ENCODE peak calls at places on chromosomes 2 and 18, in five cellular contexts. X, R, V, N and Z are unnamed samples.

GRCh38 chr2:57330447-57330846 is 716.2 kb upstream of the VRK2 start:
- DNase-seq in X (peak), V (no peak), R (no peak), N (no peak), Z (no peak)

GRCh38 chr2:176147215-176147789 is 4.0 kb upstream of the HOXD4 start:
- DNase-seq in R (no peak), N (no peak), X (no peak), V (no peak), Z (no peak)

GRCh38 chr2:209476367-209477191 is 52.7 kb downstream of the MAP2 start:
- DNase-seq in R (peak), N (no peak), V (no peak), X (no peak), Z (no peak)

GRCh38 chr2:186327251-186327868 is 158.7 kb upstream of the ZC3H15 start:
- DNase-seq in R (no peak), V (no peak), X (no peak), N (no peak), Z (no peak)

GRCh38 chr18:31512203-31512764 is 14.3 kb downstream of the DSG2 start:
- DNase-seq in X (peak), R (peak), N (no peak), V (no peak), Z (no peak)

GRCh38 chr2:238979636-238980035 is 131.8 kb downstream of the TWIST2 start:
- DNase-seq in X (no peak), V (no peak), N (no peak), R (peak), Z (no peak)

GRCh38 chr2:130883520-130883919 is 46.8 kb downstream of the ARHGEF4 start:
- DNase-seq in X (no peak), N (no peak), V (no peak), R (no peak), Z (no peak)

GRCh38 chr18:25672490-25672889 is 320.5 kb upstream of the ZNF521 start:
- DNase-seq in N (no peak), X (peak), R (no peak), V (peak), Z (no peak)

GRCh38 chr2:12769492-12770105 is 52.9 kb downstream of the TRIB2 start:
- DNase-seq in R (peak), N (no peak), X (no peak), V (no peak), Z (no peak)

GRCh38 chr18:56637897-56638231 is 528 bp downstream of the TXNL1 start:
- DNase-seq in N (peak), V (no peak), R (no peak), X (peak), Z (no peak)

GRCh38 chr2:241339839-241340471 is 16.1 kb upstream of the FARP2 start:
- DNase-seq in N (no peak), X (no peak), R (peak), V (no peak), Z (no peak)

GRCh38 chr18:32669549-32670165 is 103.2 kb downstream of the KLHL14 start:
- DNase-seq in X (peak), N (no peak), V (peak), R (no peak), Z (no peak)

GRCh38 chr2:107402330-107402729 is 424.4 kb upstream of the RGPD4 start:
- DNase-seq in R (no peak), X (no peak), N (no peak), V (no peak), Z (no peak)

GRCh38 chr2:172813314-172813888 is 77.8 kb downstream of the RAPGEF4 start:
- DNase-seq in X (peak), V (no peak), R (peak), N (no peak), Z (no peak)

GRCh38 chr2:169670215-169670651 is 24.0 kb downstream of the CFAP210 start:
- DNase-seq in V (no peak), N (no peak), X (no peak), R (peak), Z (no peak)

GRCh38 chr2:20583425-20583881 is 67.4 kb downstream of the HS1BP3 start:
- DNase-seq in N (no peak), X (no peak), V (no peak), R (no peak), Z (no peak)

GRCh38 chr2:203330434-203330833 is 2.2 kb downstream of the ABI2 start:
- DNase-seq in V (no peak), X (peak), N (no peak), R (peak), Z (no peak)

GRCh38 chr2:237669129-237669627 is 41.8 kb downstream of the LRRFIP1 start:
- DNase-seq in R (no peak), N (no peak), X (no peak), V (no peak), Z (no peak)

GRCh38 chr2:174681983-174682577 is 82.2 kb downstream of the CHRNA1 start:
- DNase-seq in N (peak), X (no peak), R (peak), V (peak), Z (peak)

GRCh38 chr18:7760967-7761946 is 194.1 kb downstream of the PTPRM start:
- DNase-seq in N (no peak), R (no peak), X (no peak), V (no peak), Z (no peak)

GRCh38 chr2:133097666-133098065 is 427.7 kb upstream of the LYPD1 start:
- DNase-seq in V (no peak), N (no peak), X (no peak), R (no peak), Z (no peak)

GRCh38 chr2:64697286-64698023 is 43.7 kb upstream of the SERTAD2 start:
- DNase-seq in X (no peak), N (no peak), V (no peak), R (peak), Z (no peak)

GRCh38 chr2:190996338-190996946 is 17.5 kb downstream of the STAT1 start:
- DNase-seq in X (peak), R (peak), N (no peak), V (peak), Z (peak)

GRCh38 chr2:35891936-35892335 is 463.6 kb upstream of the CRIM1 start:
- DNase-seq in V (no peak), N (no peak), R (no peak), X (no peak), Z (no peak)

DNA sequence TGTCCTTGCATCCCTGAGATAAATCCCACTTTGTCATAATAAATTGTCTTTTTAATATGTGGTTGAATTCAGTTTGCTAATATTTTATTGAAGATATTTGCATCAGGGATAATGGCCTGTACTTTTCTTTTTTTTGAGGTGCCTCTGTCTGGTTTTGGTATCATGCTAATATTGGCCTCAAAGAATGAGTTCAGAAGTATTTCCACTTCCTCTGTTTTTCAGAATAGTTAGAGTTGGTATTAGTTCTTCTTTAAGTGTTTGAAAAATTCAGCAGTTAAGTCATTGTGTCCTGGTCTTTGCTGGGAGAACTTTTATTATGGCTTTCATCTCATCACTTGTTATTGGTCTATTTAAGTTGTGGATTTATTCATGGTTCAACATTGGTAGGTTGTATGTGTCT is 464.1 kb upstream of the CRIM1 start:
- DNase-seq in R (no peak), X (no peak), V (no peak), N (no peak), Z (no peak)
- H3K4me3 ChIP-seq in R (no peak), X (no peak), V (no peak), N (no peak), Z (no peak)

GRCh38 chr2:69616755-69617154 is 26.8 kb downstream of the AAK1 start:
- DNase-seq in V (no peak), N (peak), X (no peak), R (no peak), Z (no peak)
- H3K4me3 ChIP-seq in V (no peak), N (no peak), X (no peak), R (no peak), Z (no peak)

GRCh38 chr2:38260469-38260868 is 116.6 kb downstream of the ATL2 start:
- DNase-seq in V (no peak), R (no peak), X (no peak), N (no peak), Z (no peak)
- H3K4me3 ChIP-seq in V (no peak), R (no peak), X (no peak), N (no peak), Z (no peak)

DNA sequence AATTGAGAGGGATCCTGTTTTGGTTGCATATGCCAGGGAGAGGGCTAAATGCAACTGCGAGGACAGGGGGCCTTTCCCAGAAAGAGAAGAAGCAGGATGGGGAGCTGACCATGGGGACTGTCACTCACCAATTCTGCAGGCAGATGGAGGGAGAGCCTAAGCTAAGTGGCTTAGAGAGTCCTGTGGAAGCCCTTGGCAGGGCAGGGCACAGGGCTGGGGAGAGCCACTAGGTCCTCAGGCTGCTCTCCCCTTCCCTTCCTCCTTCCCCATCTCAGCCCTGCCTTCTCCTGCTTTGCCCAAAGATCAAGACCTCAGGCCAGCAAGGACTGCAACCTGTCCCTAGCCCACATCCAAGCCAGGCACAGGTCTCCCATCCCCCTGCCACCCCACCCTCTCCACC is 24.4 kb upstream of the CATIP start:
- DNase-seq in R (no peak), N (no peak), X (no peak), V (peak), Z (no peak)
- H3K4me3 ChIP-seq in R (no peak), N (no peak), X (no peak), V (no peak), Z (no peak)

GRCh38 chr18:12862467-12862866 is 21.6 kb downstream of the PTPN2 start:
- DNase-seq in R (no peak), X (peak), V (peak), N (no peak), Z (no peak)
- H3K4me3 ChIP-seq in R (no peak), X (no peak), V (no peak), N (no peak), Z (no peak)

DNA sequence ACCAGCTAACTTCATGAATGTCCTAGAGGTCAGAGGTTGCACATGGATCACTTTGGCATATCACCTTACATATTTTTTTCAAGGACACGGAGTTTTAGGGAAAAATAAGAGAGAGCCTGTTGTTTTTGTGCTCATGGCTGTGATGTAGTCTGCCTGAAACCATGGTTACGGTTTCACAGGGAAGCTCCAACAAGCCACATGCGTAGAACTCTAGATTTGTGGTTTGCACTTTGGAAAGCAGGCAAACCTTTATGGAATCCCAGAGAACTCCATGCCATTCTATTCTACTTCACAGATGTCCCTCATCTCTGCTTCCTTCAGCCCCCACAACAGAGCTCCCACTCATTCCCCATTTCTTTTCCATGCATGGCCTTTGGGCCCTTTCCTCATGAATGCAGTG is 2.1 kb downstream of the PRKCE start:
- DNase-seq in X (no peak), R (no peak), N (no peak), V (no peak), Z (no peak)
- H3K4me3 ChIP-seq in X (no peak), R (peak), N (no peak), V (no peak), Z (no peak)

GRCh38 chr2:71897836-71898235 is 249.8 kb downstream of the CYP26B1 start:
- DNase-seq in N (no peak), X (no peak), R (no peak), V (peak), Z (no peak)

GRCh38 chr2:71898851-71899681 is 248.6 kb downstream of the CYP26B1 start:
- DNase-seq in R (no peak), V (peak), N (no peak), X (no peak), Z (no peak)

GRCh38 chr2:71896385-71897144 is 251.1 kb downstream of the CYP26B1 start:
- DNase-seq in R (no peak), X (no peak), N (no peak), V (peak), Z (no peak)

GRCh38 chr2:71897145-71897495 is 250.5 kb downstream of the CYP26B1 start:
- DNase-seq in V (peak), X (no peak), R (no peak), N (no peak), Z (no peak)

DNA sequence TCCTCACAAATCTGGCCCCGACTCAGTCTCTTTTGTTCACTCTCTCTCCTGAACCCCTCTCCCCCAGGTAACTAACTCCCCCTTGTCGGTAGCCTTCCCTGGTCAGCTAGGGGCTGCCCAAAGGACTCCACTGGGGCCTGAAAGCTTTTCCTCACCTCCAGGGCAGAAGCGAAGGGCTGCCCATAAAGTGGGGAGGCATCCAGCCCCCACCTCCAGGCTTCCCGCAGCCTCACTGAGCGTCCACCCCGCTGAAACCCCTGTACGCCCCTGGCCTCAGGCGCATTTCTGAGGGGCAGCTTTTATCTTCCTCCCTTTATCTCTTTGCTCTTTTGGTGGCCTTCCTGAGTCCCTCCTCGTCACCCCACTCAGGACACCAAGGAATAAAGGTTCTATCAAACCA is 249.3 kb downstream of the CYP26B1 start:
- DNase-seq in R (no peak), N (no peak), X (no peak), V (peak), Z (no peak)
- H3K4me3 ChIP-seq in R (no peak), N (no peak), X (no peak), V (no peak), Z (no peak)

GRCh38 chr18:12423393-12423792 is 15.7 kb downstream of the PRELID3A start:
- DNase-seq in V (no peak), N (no peak), R (no peak), X (no peak), Z (no peak)

GRCh38 chr18:12422936-12423335 is 15.2 kb downstream of the PRELID3A start:
- DNase-seq in R (no peak), X (peak), V (peak), N (no peak), Z (no peak)

GRCh38 chr18:12423820-12424219 is 16.1 kb downstream of the PRELID3A start:
- DNase-seq in X (no peak), N (no peak), R (no peak), V (no peak), Z (no peak)

GRCh38 chr18:12421732-12422131 is 14.0 kb downstream of the PRELID3A start:
- DNase-seq in R (no peak), V (peak), N (no peak), X (peak), Z (no peak)

DNA sequence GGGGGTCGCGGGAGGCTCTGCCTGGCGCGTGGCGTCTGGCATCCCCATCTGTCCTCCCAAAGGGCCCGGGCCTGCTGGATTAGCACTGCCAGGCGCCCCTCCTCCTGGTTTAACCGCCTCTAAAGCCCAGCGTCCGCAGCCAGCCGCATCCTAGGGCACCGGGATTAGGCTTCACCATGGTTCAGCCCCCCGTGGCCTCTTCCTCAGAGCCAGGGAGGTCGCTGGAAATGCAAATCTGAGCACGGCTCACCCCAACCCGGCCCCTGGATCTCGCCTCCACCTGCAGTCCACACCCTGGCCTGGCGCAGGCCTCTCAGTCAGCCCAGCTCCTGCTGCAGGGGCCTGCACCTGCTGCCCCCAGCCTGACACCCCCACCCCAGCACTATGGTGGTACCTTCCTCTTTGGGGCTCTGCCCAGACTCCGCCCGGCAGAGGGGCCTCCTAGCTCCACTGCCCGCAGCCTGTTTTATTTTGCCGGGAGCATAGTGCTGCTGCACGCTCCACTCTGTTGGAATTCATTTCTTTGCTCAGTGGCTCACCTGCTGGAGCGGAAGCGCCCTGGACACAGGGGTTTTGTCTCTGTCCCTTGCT is 13.2 kb downstream of the PRELID3A start:
- DNase-seq in N (no peak), X (peak), R (no peak), V (peak), Z (no peak)
- H3K4me3 ChIP-seq in N (no peak), X (no peak), R (peak), V (peak), Z (no peak)

DNA sequence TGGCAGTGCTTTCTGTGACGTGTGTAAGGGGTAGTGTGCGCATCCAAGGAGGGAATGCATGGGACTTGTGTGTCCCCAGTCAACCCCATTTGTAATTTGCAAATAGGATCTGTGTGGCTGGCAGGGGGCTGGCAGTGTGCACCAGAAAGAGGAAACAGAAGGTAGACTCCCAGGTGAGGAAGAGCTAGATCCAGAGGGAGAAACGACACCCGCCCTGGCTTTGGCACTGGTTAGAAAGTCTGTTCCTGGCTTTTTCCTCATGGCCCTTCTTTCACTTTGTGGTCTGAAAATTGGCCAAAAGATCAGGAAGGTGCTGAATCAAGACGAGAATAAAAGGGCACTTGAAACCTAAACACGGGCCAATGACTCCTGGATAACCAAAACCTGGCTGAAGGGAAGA is 33.3 kb downstream of the PRKCE start:
- DNase-seq in X (no peak), V (no peak), N (no peak), R (no peak), Z (no peak)
- H3K4me3 ChIP-seq in X (no peak), V (no peak), N (no peak), R (no peak), Z (no peak)